ENCODE peak calls at places on chromosome 13, in four cellular contexts. Z is activated CD8-positive, alpha-beta memory T cell treated with anti-CD3 and anti-CD28 coated beads, Interleukin-2, amount 10 ng/mL, durations not matched to agents 7 days and 5 days; R is left lobe of liver; S is naive thymus-derived CD4-positive, alpha-beta T cell. G is an unnamed sample.

GRCh38 chr13:75329723-75330122 is 152.2 kb downstream of the TBC1D4 start:
- ATAC-seq in Z (no peak), S (no peak), R (peak; percentile 95), G (no peak)

GRCh38 chr13:75841905-75842304 is 205.8 kb downstream of the LMO7 start:
- ATAC-seq in S (no peak), Z (no peak), R (no peak), G (no peak)

GRCh38 chr13:67155898-67156717 is 74.0 kb downstream of the PCDH9 start:
- ATAC-seq in R (no peak), Z (no peak), S (no peak), G (no peak)

GRCh38 chr13:110396476-110396875 is 89.4 kb downstream of the COL4A2 start:
- ATAC-seq in Z (no peak), R (no peak), S (no peak), G (no peak)

GRCh38 chr13:32022292-32022691 is 9.3 kb upstream of the FRY start:
- ATAC-seq in Z (no peak), R (no peak), S (no peak), G (no peak)

GRCh38 chr13:62130016-62130970 is 714.6 kb upstream of the PCDH20 start:
- ATAC-seq in Z (no peak), S (no peak), R (no peak), G (no peak)

GRCh38 chr13:39493966-39494365 is 109.0 kb downstream of the LHFPL6 start:
- ATAC-seq in Z (no peak), R (no peak), S (no peak), G (no peak)

GRCh38 chr13:44030615-44031014 is 150.9 kb downstream of the LACC1 start:
- ATAC-seq in R (peak; percentile 80), Z (no peak), S (no peak), G (no peak)

GRCh38 chr13:31538067-31539042 is 201.0 kb upstream of the RXFP2 start:
- ATAC-seq in S (no peak), Z (no peak), R (peak; percentile 92), G (no peak)

GRCh38 chr13:35549481-35549880 is 73.0 kb upstream of the MAB21L1 start:
- ATAC-seq in R (no peak), Z (no peak), S (no peak), G (no peak)

GRCh38 chr13:49303533-49304252 is 56.0 kb downstream of the CDADC1 start:
- ATAC-seq in R (peak; percentile 51), Z (no peak), S (no peak), G (no peak)

GRCh38 chr13:46656786-46657185 is 103.8 kb downstream of the LRCH1 start:
- ATAC-seq in R (no peak), S (peak; percentile 38), Z (peak; percentile 68), G (peak; percentile 74)

GRCh38 chr13:93462151-93462550 is 235.5 kb downstream of the GPC6 start:
- ATAC-seq in Z (no peak), S (no peak), R (no peak), G (no peak)

GRCh38 chr13:97388385-97388784 is 45.6 kb upstream of the RAP2A start:
- ATAC-seq in Z (no peak), R (no peak), S (no peak), G (no peak)

GRCh38 chr13:31880849-31881494 is 141.6 kb downstream of the RXFP2 start:
- ATAC-seq in R (no peak), S (no peak), Z (no peak), G (peak; percentile 68)

GRCh38 chr13:58134525-58134924 is 503.0 kb downstream of the PCDH17 start:
- ATAC-seq in R (no peak), Z (no peak), S (no peak), G (no peak)

GRCh38 chr13:30466358-30466714 is 600 bp upstream of the HMGB1 start:
- ATAC-seq in R (no peak), Z (no peak), S (no peak), G (no peak)

GRCh38 chr13:99415851-99416331 is 85.4 kb upstream of the TM9SF2 start:
- ATAC-seq in S (no peak), R (peak; percentile 18), Z (no peak), G (peak; percentile 22)

GRCh38 chr13:62931901-62932883 is 1516.5 kb upstream of the PCDH20 start:
- ATAC-seq in Z (no peak), S (no peak), R (no peak), G (no peak)